ENCODE peak calls at places on chromosome 15, in ten cellular contexts. One of them, this sample, is unnamed. For H3K4me1, the result is how much of the 10 kb centered on the place peaks cover.

GRCh38 chr15:47184003-47184404 is 533.3 kb upstream of the SEMA6D start:
- DNase-seq in hepatocyte: peak
- DNase-seq in HCT116: no peak
- DNase-seq in small intestine: no peak
- DNase-seq in breast epithelium: no peak
- DNase-seq in ascending aorta: no peak
- DNase-seq in heart right ventricle: peak
- DNase-seq in CD4-positive, alpha-beta memory T cell: no peak
- DNase-seq in stomach: no peak
- DNase-seq in GM23248: peak
- DNase-seq in this sample: no peak

GRCh38 chr15:91468861-91469260 is 368.8 kb downstream of the SV2B start:
- DNase-seq in hepatocyte: no peak
- DNase-seq in CD4-positive, alpha-beta memory T cell: no peak
- DNase-seq in GM23248: no peak
- DNase-seq in ascending aorta: no peak
- DNase-seq in HCT116: no peak
- DNase-seq in heart right ventricle: no peak
- DNase-seq in stomach: no peak
- DNase-seq in small intestine: no peak
- DNase-seq in breast epithelium: no peak
- DNase-seq in this sample: no peak

GRCh38 chr15:29522373-29523276 is 253.0 kb upstream of the NSMCE3 start:
- DNase-seq in ascending aorta: no peak
- DNase-seq in heart right ventricle: no peak
- DNase-seq in small intestine: no peak
- DNase-seq in stomach: no peak
- DNase-seq in HCT116: no peak
- DNase-seq in hepatocyte: peak
- DNase-seq in breast epithelium: no peak
- DNase-seq in GM23248: no peak
- DNase-seq in CD4-positive, alpha-beta memory T cell: no peak
- DNase-seq in this sample: no peak

GRCh38 chr15:54518145-54518941 is 540.1 kb downstream of the UNC13C start:
- DNase-seq in CD4-positive, alpha-beta memory T cell: no peak
- DNase-seq in HCT116: no peak
- DNase-seq in hepatocyte: peak
- DNase-seq in breast epithelium: no peak
- DNase-seq in ascending aorta: no peak
- DNase-seq in stomach: no peak
- DNase-seq in heart right ventricle: no peak
- DNase-seq in GM23248: no peak
- DNase-seq in small intestine: no peak
- DNase-seq in this sample: no peak

GRCh38 chr15:40346579-40347558 is 4.0 kb upstream of the PHGR1 start:
- DNase-seq in HCT116: no peak
- DNase-seq in stomach: no peak
- DNase-seq in small intestine: peak
- DNase-seq in heart right ventricle: no peak
- DNase-seq in breast epithelium: peak
- DNase-seq in hepatocyte: no peak
- DNase-seq in ascending aorta: no peak
- DNase-seq in GM23248: no peak
- DNase-seq in CD4-positive, alpha-beta memory T cell: no peak
- DNase-seq in this sample: no peak

GRCh38 chr15:63276342-63277043 is 912 bp upstream of the APH1B start:
- DNase-seq in hepatocyte: no peak
- DNase-seq in breast epithelium: no peak
- DNase-seq in small intestine: no peak
- DNase-seq in heart right ventricle: no peak
- DNase-seq in CD4-positive, alpha-beta memory T cell: no peak
- DNase-seq in stomach: no peak
- DNase-seq in ascending aorta: no peak
- DNase-seq in HCT116: no peak
- DNase-seq in GM23248: no peak
- DNase-seq in this sample: no peak

GRCh38 chr15:63019539-63020109 is 22.9 kb upstream of the TPM1 start:
- DNase-seq in GM23248: peak
- DNase-seq in heart right ventricle: no peak
- DNase-seq in hepatocyte: no peak
- DNase-seq in stomach: peak
- DNase-seq in HCT116: peak
- DNase-seq in CD4-positive, alpha-beta memory T cell: no peak
- DNase-seq in small intestine: peak
- DNase-seq in ascending aorta: no peak
- DNase-seq in breast epithelium: peak
- DNase-seq in this sample: peak

GRCh38 chr15:70086636-70087035 is 11.1 kb downstream of the TLE3 start:
- DNase-seq in small intestine: no peak
- DNase-seq in GM23248: no peak
- DNase-seq in stomach: no peak
- DNase-seq in hepatocyte: no peak
- DNase-seq in CD4-positive, alpha-beta memory T cell: no peak
- DNase-seq in HCT116: no peak
- DNase-seq in breast epithelium: no peak
- DNase-seq in ascending aorta: no peak
- DNase-seq in heart right ventricle: no peak
- DNase-seq in this sample: no peak

GRCh38 chr15:84840741-84841429 is 23.7 kb downstream of the ALPK3 start:
- DNase-seq in GM23248: peak
- DNase-seq in ascending aorta: peak
- DNase-seq in breast epithelium: peak
- DNase-seq in HCT116: peak
- DNase-seq in small intestine: peak
- DNase-seq in heart right ventricle: peak
- DNase-seq in hepatocyte: peak
- DNase-seq in CD4-positive, alpha-beta memory T cell: no peak
- DNase-seq in stomach: peak
- DNase-seq in this sample: peak

GRCh38 chr15:54567408-54568040 is 589.3 kb downstream of the UNC13C start:
- DNase-seq in CD4-positive, alpha-beta memory T cell: no peak
- DNase-seq in breast epithelium: no peak
- DNase-seq in GM23248: no peak
- DNase-seq in HCT116: no peak
- DNase-seq in heart right ventricle: no peak
- DNase-seq in hepatocyte: no peak
- DNase-seq in stomach: no peak
- DNase-seq in small intestine: no peak
- DNase-seq in ascending aorta: no peak
- DNase-seq in this sample: no peak

GRCh38 chr15:48358229-48358641 is 27.0 kb downstream of the DUT start:
- DNase-seq in hepatocyte: no peak
- DNase-seq in heart right ventricle: no peak
- DNase-seq in breast epithelium: no peak
- DNase-seq in small intestine: no peak
- DNase-seq in GM23248: peak
- DNase-seq in stomach: no peak
- DNase-seq in ascending aorta: no peak
- DNase-seq in HCT116: peak
- DNase-seq in CD4-positive, alpha-beta memory T cell: no peak
- DNase-seq in this sample: no peak

GRCh38 chr15:56965614-56966013 is 47.2 kb downstream of the TCF12 start:
- DNase-seq in breast epithelium: no peak
- DNase-seq in HCT116: no peak
- DNase-seq in CD4-positive, alpha-beta memory T cell: no peak
- DNase-seq in GM23248: no peak
- DNase-seq in ascending aorta: no peak
- DNase-seq in heart right ventricle: no peak
- DNase-seq in small intestine: peak
- DNase-seq in hepatocyte: no peak
- DNase-seq in stomach: no peak
- DNase-seq in this sample: no peak

GRCh38 chr15:56968256-56968655 is 49.8 kb downstream of the TCF12 start:
- DNase-seq in ascending aorta: no peak
- DNase-seq in hepatocyte: no peak
- DNase-seq in HCT116: no peak
- DNase-seq in breast epithelium: no peak
- DNase-seq in GM23248: no peak
- DNase-seq in stomach: no peak
- DNase-seq in CD4-positive, alpha-beta memory T cell: no peak
- DNase-seq in heart right ventricle: no peak
- DNase-seq in small intestine: peak
- DNase-seq in this sample: no peak

GRCh38 chr15:56969265-56969895 is 50.9 kb downstream of the TCF12 start:
- DNase-seq in GM23248: no peak
- DNase-seq in HCT116: no peak
- DNase-seq in hepatocyte: no peak
- DNase-seq in ascending aorta: no peak
- DNase-seq in stomach: no peak
- DNase-seq in breast epithelium: no peak
- DNase-seq in small intestine: peak
- DNase-seq in heart right ventricle: no peak
- DNase-seq in CD4-positive, alpha-beta memory T cell: no peak
- DNase-seq in this sample: no peak

GRCh38 chr15:56968821-56969220 is 50.4 kb downstream of the TCF12 start:
- DNase-seq in stomach: no peak
- DNase-seq in GM23248: no peak
- DNase-seq in heart right ventricle: no peak
- DNase-seq in small intestine: peak
- DNase-seq in CD4-positive, alpha-beta memory T cell: no peak
- DNase-seq in breast epithelium: no peak
- DNase-seq in HCT116: no peak
- DNase-seq in ascending aorta: no peak
- DNase-seq in hepatocyte: no peak
- DNase-seq in this sample: no peak

GRCh38 chr15:56967336-56967735 is 48.9 kb downstream of the TCF12 start:
- DNase-seq in HCT116: no peak
- DNase-seq in ascending aorta: no peak
- DNase-seq in GM23248: no peak
- DNase-seq in CD4-positive, alpha-beta memory T cell: no peak
- DNase-seq in hepatocyte: no peak
- DNase-seq in breast epithelium: no peak
- DNase-seq in stomach: no peak
- DNase-seq in heart right ventricle: no peak
- DNase-seq in small intestine: no peak
- DNase-seq in this sample: no peak
- H3K4me1 ChIP-seq in HCT116: under half
- H3K4me1 ChIP-seq in ascending aorta: under half
- H3K4me1 ChIP-seq in GM23248: under half
- H3K4me1 ChIP-seq in CD4-positive, alpha-beta memory T cell: under half
- H3K4me1 ChIP-seq in hepatocyte: under half
- H3K4me1 ChIP-seq in breast epithelium: under half
- H3K4me1 ChIP-seq in stomach: half or more
- H3K4me1 ChIP-seq in heart right ventricle: under half
- H3K4me1 ChIP-seq in small intestine: under half
- H3K4me1 ChIP-seq in this sample: half or more

GRCh38 chr15:27608248-27608647 is 490.9 kb downstream of the OCA2 start:
- DNase-seq in stomach: no peak
- DNase-seq in small intestine: no peak
- DNase-seq in HCT116: no peak
- DNase-seq in ascending aorta: no peak
- DNase-seq in breast epithelium: no peak
- DNase-seq in GM23248: no peak
- DNase-seq in CD4-positive, alpha-beta memory T cell: no peak
- DNase-seq in heart right ventricle: no peak
- DNase-seq in hepatocyte: no peak
- DNase-seq in this sample: no peak
- H3K4me1 ChIP-seq in stomach: under half
- H3K4me1 ChIP-seq in small intestine: under half
- H3K4me1 ChIP-seq in HCT116: under half
- H3K4me1 ChIP-seq in ascending aorta: under half
- H3K4me1 ChIP-seq in breast epithelium: under half
- H3K4me1 ChIP-seq in GM23248: under half
- H3K4me1 ChIP-seq in CD4-positive, alpha-beta memory T cell: under half
- H3K4me1 ChIP-seq in heart right ventricle: under half
- H3K4me1 ChIP-seq in hepatocyte: under half
- H3K4me1 ChIP-seq in this sample: under half

GRCh38 chr15:66896611-66897010 is 168.8 kb upstream of the SMAD3 start:
- DNase-seq in small intestine: no peak
- DNase-seq in breast epithelium: no peak
- DNase-seq in stomach: no peak
- DNase-seq in heart right ventricle: no peak
- DNase-seq in ascending aorta: no peak
- DNase-seq in GM23248: no peak
- DNase-seq in CD4-positive, alpha-beta memory T cell: no peak
- DNase-seq in hepatocyte: no peak
- DNase-seq in HCT116: no peak
- DNase-seq in this sample: no peak
- H3K4me1 ChIP-seq in small intestine: under half
- H3K4me1 ChIP-seq in breast epithelium: under half
- H3K4me1 ChIP-seq in stomach: under half
- H3K4me1 ChIP-seq in heart right ventricle: under half
- H3K4me1 ChIP-seq in ascending aorta: under half
- H3K4me1 ChIP-seq in GM23248: under half
- H3K4me1 ChIP-seq in CD4-positive, alpha-beta memory T cell: under half
- H3K4me1 ChIP-seq in hepatocyte: under half
- H3K4me1 ChIP-seq in HCT116: under half
- H3K4me1 ChIP-seq in this sample: under half

DNA sequence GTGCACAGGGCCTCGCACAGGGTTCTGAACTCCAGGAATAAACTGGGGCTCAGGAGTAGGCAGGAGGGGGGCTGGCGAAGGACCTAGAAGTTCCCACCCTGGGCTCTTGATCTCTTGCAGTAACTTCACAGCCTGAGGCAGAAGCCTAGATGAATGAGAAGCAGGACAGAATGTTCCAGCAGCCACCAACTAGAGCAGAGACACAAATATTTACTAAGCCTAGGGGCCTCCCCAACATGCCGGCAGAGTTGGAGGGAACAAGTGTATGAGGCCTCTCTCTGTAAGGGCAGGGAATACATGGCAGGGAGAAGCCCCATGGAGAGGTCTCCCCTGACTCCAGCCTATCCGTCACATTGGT is 25.3 kb upstream of the C15orf39 start:
- DNase-seq in GM23248: no peak
- DNase-seq in stomach: peak
- DNase-seq in small intestine: no peak
- DNase-seq in ascending aorta: no peak
- DNase-seq in CD4-positive, alpha-beta memory T cell: no peak
- DNase-seq in hepatocyte: peak
- DNase-seq in heart right ventricle: no peak
- DNase-seq in HCT116: no peak
- DNase-seq in breast epithelium: peak
- DNase-seq in this sample: no peak
- H3K4me1 ChIP-seq in GM23248: under half
- H3K4me1 ChIP-seq in stomach: half or more
- H3K4me1 ChIP-seq in small intestine: under half
- H3K4me1 ChIP-seq in ascending aorta: under half
- H3K4me1 ChIP-seq in CD4-positive, alpha-beta memory T cell: under half
- H3K4me1 ChIP-seq in hepatocyte: half or more
- H3K4me1 ChIP-seq in heart right ventricle: under half
- H3K4me1 ChIP-seq in HCT116: under half
- H3K4me1 ChIP-seq in breast epithelium: under half
- H3K4me1 ChIP-seq in this sample: under half

GRCh38 chr15:68228143-68228970 is 1.2 kb downstream of the CLN6 start:
- DNase-seq in GM23248: no peak
- DNase-seq in CD4-positive, alpha-beta memory T cell: no peak
- DNase-seq in heart right ventricle: no peak
- DNase-seq in HCT116: no peak
- DNase-seq in small intestine: peak
- DNase-seq in ascending aorta: no peak
- DNase-seq in breast epithelium: no peak
- DNase-seq in hepatocyte: no peak
- DNase-seq in stomach: peak
- DNase-seq in this sample: no peak
- H3K4me1 ChIP-seq in GM23248: under half
- H3K4me1 ChIP-seq in CD4-positive, alpha-beta memory T cell: under half
- H3K4me1 ChIP-seq in heart right ventricle: under half
- H3K4me1 ChIP-seq in HCT116: under half
- H3K4me1 ChIP-seq in small intestine: under half
- H3K4me1 ChIP-seq in ascending aorta: under half
- H3K4me1 ChIP-seq in breast epithelium: under half
- H3K4me1 ChIP-seq in hepatocyte: under half
- H3K4me1 ChIP-seq in stomach: under half
- H3K4me1 ChIP-seq in this sample: under half

This sample was measured in gastrocnemius medialis.